ENCODE peak calls at places on chromosomes 6 and 20, in eight cellular contexts. Y is body of pancreas, N is GM12878, U is prostate gland, O is testis, C is Peyer's patch, W is endothelial cell of umbilical vein, J is tibial nerve. S is an unnamed sample.

GRCh38 chr6:116695398-116695797 is 14.4 kb downstream of the KPNA5 start:
- DNase-seq in Y (no peak), N (peak; percentile 13), U (no peak), O (no peak), C (no peak), W (no peak), J (no peak), S (no peak)

GRCh38 chr20:21315138-21315537 is 12.0 kb downstream of the XRN2 start:
- DNase-seq in Y (peak; percentile 35), N (no peak), U (no peak), O (peak; percentile 21), C (no peak), W (no peak), J (no peak), S (no peak)

GRCh38 chr20:8616792-8617191 is 452.1 kb upstream of the PLCB4 start:
- DNase-seq in Y (no peak), N (no peak), U (no peak), O (no peak), C (no peak), W (no peak), J (no peak), S (no peak)

GRCh38 chr6:8080338-8081151 is 16.4 kb upstream of the BLOC1S5 start:
- DNase-seq in Y (peak; percentile 18), N (no peak), U (no peak), O (no peak), C (no peak), W (peak; percentile 71), J (no peak), S (no peak)

GRCh38 chr20:37245181-37245580 is 16.4 kb downstream of the GHRH start:
- DNase-seq in Y (no peak), N (no peak), U (no peak), O (no peak), C (no peak), W (no peak), J (no peak), S (no peak)

GRCh38 chr6:167543602-167544506 is 219.0 kb downstream of the TTLL2 start:
- DNase-seq in Y (no peak), N (no peak), U (no peak), O (no peak), C (peak; percentile 57), W (peak; percentile 62), J (peak; percentile 56), S (no peak)

GRCh38 chr6:85464260-85464644 is 14.4 kb downstream of the NT5E start:
- DNase-seq in Y (no peak), N (no peak), U (no peak), O (no peak), C (no peak), W (peak; percentile 98), J (no peak), S (no peak)

GRCh38 chr6:154453329-154453728 is 57.2 kb downstream of the CNKSR3 start:
- DNase-seq in Y (no peak), N (no peak), U (no peak), O (no peak), C (no peak), W (no peak), J (no peak), S (no peak)

GRCh38 chr6:85192186-85192585 is 257.7 kb upstream of the NT5E start:
- DNase-seq in Y (no peak), N (no peak), U (no peak), O (no peak), C (no peak), W (peak; percentile 55), J (no peak), S (no peak)

GRCh38 chr6:105402090-105402980 is 547 bp downstream of the PREP start:
- DNase-seq in Y (peak; percentile 12), N (no peak), U (peak; percentile 8), O (peak; percentile 54), C (peak; percentile 65), W (peak; percentile 52), J (peak; percentile 26), S (no peak)

GRCh38 chr6:12348530-12349511 is 58.7 kb downstream of the EDN1 start:
- DNase-seq in Y (peak; percentile 14), N (no peak), U (no peak), O (no peak), C (no peak), W (peak; percentile 61), J (no peak), S (no peak)

GRCh38 chr6:90362273-90362672 is 65.6 kb upstream of the BACH2 start:
- DNase-seq in Y (no peak), N (no peak), U (no peak), O (no peak), C (no peak), W (no peak), J (no peak), S (no peak)

GRCh38 chr6:46453221-46453620 is 38.0 kb downstream of the RCAN2 start:
- DNase-seq in Y (no peak), N (no peak), U (peak; percentile 10), O (no peak), C (no peak), W (no peak), J (no peak), S (no peak)

GRCh38 chr6:36928547-36928918 is 26.0 kb upstream of the PI16 start:
- DNase-seq in Y (no peak), N (no peak), U (no peak), O (no peak), C (no peak), W (no peak), J (no peak), S (no peak)

GRCh38 chr6:107729098-107729497 is 95.0 kb downstream of the SCML4 start:
- DNase-seq in Y (no peak), N (no peak), U (no peak), O (no peak), C (no peak), W (no peak), J (no peak), S (no peak)

GRCh38 chr6:136592930-136593673 is 42.9 kb upstream of the MAP7 start:
- DNase-seq in Y (no peak), N (no peak), U (no peak), O (no peak), C (no peak), W (peak; percentile 69), J (no peak), S (no peak)

GRCh38 chr6:158069800-158070195 is 88.1 kb downstream of the SYNJ2 start:
- DNase-seq in Y (no peak), N (no peak), U (no peak), O (no peak), C (no peak), W (peak; percentile 90), J (no peak), S (no peak)
- H3K27ac ChIP-seq in Y (no peak overlapping the region), N (no peak overlapping the region), U (no peak overlapping the region), O (no peak overlapping the region), C (no peak overlapping the region), W (peak overlapping the region; percentile 99), J (peak overlapping the region; percentile 58), S (no peak overlapping the region)

GRCh38 chr20:63979549-63980316 is at the start of gene SAMD10:
- DNase-seq in Y (peak; percentile 55), N (peak; percentile 72), U (no peak), O (peak; percentile 52), C (peak; percentile 78), W (peak; percentile 35), J (peak; percentile 12), S (peak; percentile 54)

GRCh38 chr20:63978319-63979220 is 872 bp downstream of the SAMD10 start:
- DNase-seq in Y (peak; percentile 88), N (no peak), U (peak; percentile 80), O (peak; percentile 72), C (peak; percentile 92), W (peak; percentile 30), J (no peak), S (peak; percentile 84)

GRCh38 chr20:63979221-63979548 is 257 bp downstream of the SAMD10 start:
- DNase-seq in Y (no peak), N (no peak), U (no peak), O (no peak), C (no peak), W (no peak), J (no peak), S (no peak)

GRCh38 chr20:63980806-63981728 is at the start of gene PRPF6:
- DNase-seq in Y (peak; percentile 96), N (peak; percentile 83), U (peak; percentile 90), O (peak; percentile 95), C (peak; percentile 97), W (peak; percentile 94), J (peak; percentile 83), S (peak; percentile 96)

GRCh38 chr20:63980317-63980805 is 571 bp upstream of the PRPF6 start:
- DNase-seq in Y (no peak), N (no peak), U (no peak), O (no peak), C (no peak), W (no peak), J (no peak), S (no peak)
- H3K4me1 ChIP-seq in Y (peaks cover 38% of the 10 kb centered on the region), N (peaks cover 23% of the 10 kb centered on the region), U (peaks cover 7% of the 10 kb centered on the region), O (peaks cover 29% of the 10 kb centered on the region), C (peaks cover 12% of the 10 kb centered on the region), W (peaks cover 20% of the 10 kb centered on the region), J (peaks cover 22% of the 10 kb centered on the region), S (peaks cover 24% of the 10 kb centered on the region)

GRCh38 chr20:41693136-41693979 is 75.2 kb upstream of the CHD6 start:
- DNase-seq in Y (peak; percentile 91), N (peak; percentile 82), U (peak; percentile 78), O (peak; percentile 89), C (peak; percentile 93), W (peak; percentile 89), J (peak; percentile 76), S (peak; percentile 81)
- TF ChIP-seq POLR2A in Y (peak; percentile 93), N (peak; percentile 84), U (peak; percentile 17), O (no peak), C (peak; percentile 34), W (no peak), J (no peak), S (peak; percentile 53)

GRCh38 chr6:21133902-21134301 is 459.6 kb upstream of the SOX4 start:
- DNase-seq in Y (no peak), N (no peak), U (no peak), O (no peak), C (no peak), W (no peak), J (no peak), S (no peak)
- H3K27ac ChIP-seq in Y (no peak overlapping the region), N (no peak overlapping the region), U (no peak overlapping the region), O (no peak overlapping the region), C (no peak overlapping the region), W (no peak overlapping the region), J (no peak overlapping the region), S (no peak overlapping the region)